ENCODE peak calls at places on chromosomes 4 and X, in seven cellular contexts. One of them, this sample, is unnamed.

GRCh38 chr4:16039139-16039538 is 44.7 kb downstream of the PROM1 start:
- DNase-seq in tibial artery: no peak
- DNase-seq in K562: no peak
- DNase-seq in CD4-positive, CD25-positive, alpha-beta regulatory T cell: no peak
- DNase-seq in pancreas: no peak
- DNase-seq in PC-3: no peak
- DNase-seq in lower lobe of right lung: no peak
- DNase-seq in this sample: no peak

GRCh38 chr4:172666711-172667368 is 501.8 kb upstream of the GALNT7 start:
- DNase-seq in tibial artery: no peak
- DNase-seq in K562: no peak
- DNase-seq in CD4-positive, CD25-positive, alpha-beta regulatory T cell: no peak
- DNase-seq in pancreas: no peak
- DNase-seq in PC-3: no peak
- DNase-seq in lower lobe of right lung: no peak
- DNase-seq in this sample: no peak

GRCh38 chr4:87819281-87819919 is 13.4 kb upstream of the MEPE start:
- DNase-seq in tibial artery: no peak
- DNase-seq in K562: peak; percentile 29
- DNase-seq in CD4-positive, CD25-positive, alpha-beta regulatory T cell: no peak
- DNase-seq in pancreas: no peak
- DNase-seq in PC-3: peak; percentile 82
- DNase-seq in lower lobe of right lung: no peak
- DNase-seq in this sample: no peak

GRCh38 chrX:94831364-94831763 is 1157.4 kb downstream of the FAM133A start:
- DNase-seq in tibial artery: no peak
- DNase-seq in K562: no peak
- DNase-seq in CD4-positive, CD25-positive, alpha-beta regulatory T cell: no peak
- DNase-seq in pancreas: no peak
- DNase-seq in PC-3: peak; percentile 35
- DNase-seq in lower lobe of right lung: no peak
- DNase-seq in this sample: no peak

GRCh38 chr4:97525236-97525635 is 618.0 kb downstream of the STPG2 start:
- DNase-seq in tibial artery: no peak
- DNase-seq in K562: no peak
- DNase-seq in CD4-positive, CD25-positive, alpha-beta regulatory T cell: no peak
- DNase-seq in pancreas: no peak
- DNase-seq in PC-3: no peak
- DNase-seq in lower lobe of right lung: no peak
- DNase-seq in this sample: no peak

GRCh38 chrX:2385224-2385623 is 115.6 kb downstream of the DHRSX start:
- DNase-seq in tibial artery: no peak
- DNase-seq in K562: no peak
- DNase-seq in CD4-positive, CD25-positive, alpha-beta regulatory T cell: no peak
- DNase-seq in pancreas: no peak
- DNase-seq in PC-3: peak; percentile 22
- DNase-seq in lower lobe of right lung: no peak
- DNase-seq in this sample: no peak

GRCh38 chr4:71294301-71294700 is 44.5 kb upstream of the SLC4A4 start:
- DNase-seq in tibial artery: no peak
- DNase-seq in K562: no peak
- DNase-seq in CD4-positive, CD25-positive, alpha-beta regulatory T cell: no peak
- DNase-seq in pancreas: no peak
- DNase-seq in PC-3: no peak
- DNase-seq in lower lobe of right lung: no peak
- DNase-seq in this sample: no peak

GRCh38 chrX:48558270-48558669 is 16.0 kb upstream of the RBM3 start:
- DNase-seq in tibial artery: no peak
- DNase-seq in K562: no peak
- DNase-seq in CD4-positive, CD25-positive, alpha-beta regulatory T cell: no peak
- DNase-seq in pancreas: no peak
- DNase-seq in PC-3: peak; percentile 89
- DNase-seq in lower lobe of right lung: no peak
- DNase-seq in this sample: no peak

GRCh38 chr4:37389967-37390580 is 145.5 kb downstream of the NWD2 start:
- DNase-seq in tibial artery: no peak
- DNase-seq in K562: peak; percentile 19
- DNase-seq in CD4-positive, CD25-positive, alpha-beta regulatory T cell: peak; percentile 64
- DNase-seq in pancreas: no peak
- DNase-seq in PC-3: peak; percentile 85
- DNase-seq in lower lobe of right lung: no peak
- DNase-seq in this sample: no peak

GRCh38 chr4:26297219-26297618 is 23.6 kb upstream of the RBPJ start:
- DNase-seq in tibial artery: no peak
- DNase-seq in K562: no peak
- DNase-seq in CD4-positive, CD25-positive, alpha-beta regulatory T cell: no peak
- DNase-seq in pancreas: no peak
- DNase-seq in PC-3: no peak
- DNase-seq in lower lobe of right lung: no peak
- DNase-seq in this sample: no peak

GRCh38 chrX:34655496-34656258 is 1.4 kb downstream of the TMEM47 start:
- DNase-seq in tibial artery: no peak
- DNase-seq in K562: no peak
- DNase-seq in CD4-positive, CD25-positive, alpha-beta regulatory T cell: no peak
- DNase-seq in pancreas: no peak
- DNase-seq in PC-3: no peak
- DNase-seq in lower lobe of right lung: no peak
- DNase-seq in this sample: no peak

GRCh38 chr4:54998991-54999390 is 126.4 kb downstream of the KDR start:
- DNase-seq in tibial artery: no peak
- DNase-seq in K562: no peak
- DNase-seq in CD4-positive, CD25-positive, alpha-beta regulatory T cell: no peak
- DNase-seq in pancreas: no peak
- DNase-seq in PC-3: peak; percentile 55
- DNase-seq in lower lobe of right lung: no peak
- DNase-seq in this sample: no peak

GRCh38 chr4:1216869-1217294 is 32.0 kb downstream of the CTBP1 start:
- DNase-seq in tibial artery: no peak
- DNase-seq in K562: no peak
- DNase-seq in CD4-positive, CD25-positive, alpha-beta regulatory T cell: peak; percentile 87
- DNase-seq in pancreas: no peak
- DNase-seq in PC-3: no peak
- DNase-seq in lower lobe of right lung: no peak
- DNase-seq in this sample: no peak

GRCh38 chrX:133413218-133413925 is 1.9 kb downstream of the GPC4 start:
- DNase-seq in tibial artery: peak; percentile 18
- DNase-seq in K562: no peak
- DNase-seq in CD4-positive, CD25-positive, alpha-beta regulatory T cell: no peak
- DNase-seq in pancreas: peak; percentile 16
- DNase-seq in PC-3: no peak
- DNase-seq in lower lobe of right lung: no peak
- DNase-seq in this sample: no peak

GRCh38 chr4:1309261-1310010 is 19.7 kb downstream of the MAEA start:
- DNase-seq in tibial artery: peak; percentile 93
- DNase-seq in K562: peak; percentile 89
- DNase-seq in CD4-positive, CD25-positive, alpha-beta regulatory T cell: peak; percentile 76
- DNase-seq in pancreas: peak; percentile 77
- DNase-seq in PC-3: no peak
- DNase-seq in lower lobe of right lung: peak; percentile 91
- DNase-seq in this sample: peak; percentile 84

GRCh38 chr4:180197471-180197870 is 2045.7 kb upstream of the TENM3 start:
- DNase-seq in tibial artery: no peak
- DNase-seq in K562: no peak
- DNase-seq in CD4-positive, CD25-positive, alpha-beta regulatory T cell: no peak
- DNase-seq in pancreas: no peak
- DNase-seq in PC-3: no peak
- DNase-seq in lower lobe of right lung: no peak
- DNase-seq in this sample: no peak

GRCh38 chrX:8783100-8784098 is 17.8 kb downstream of the FAM9A start:
- DNase-seq in tibial artery: no peak
- DNase-seq in K562: peak; percentile 22
- DNase-seq in CD4-positive, CD25-positive, alpha-beta regulatory T cell: peak; percentile 49
- DNase-seq in pancreas: no peak
- DNase-seq in PC-3: peak; percentile 23
- DNase-seq in lower lobe of right lung: no peak
- DNase-seq in this sample: peak; percentile 4

GRCh38 chrX:18873189-18873791 is 110.6 kb downstream of the PHKA2 start:
- DNase-seq in tibial artery: peak; percentile 34
- DNase-seq in K562: no peak
- DNase-seq in CD4-positive, CD25-positive, alpha-beta regulatory T cell: no peak
- DNase-seq in pancreas: no peak
- DNase-seq in PC-3: peak; percentile 68
- DNase-seq in lower lobe of right lung: no peak
- DNase-seq in this sample: no peak

GRCh38 chr4:3269105-3269927 is 20.4 kb downstream of the MSANTD1 start:
- DNase-seq in tibial artery: peak; percentile 17
- DNase-seq in K562: no peak
- DNase-seq in CD4-positive, CD25-positive, alpha-beta regulatory T cell: no peak
- DNase-seq in pancreas: no peak
- DNase-seq in PC-3: no peak
- DNase-seq in lower lobe of right lung: no peak
- DNase-seq in this sample: no peak

DNA sequence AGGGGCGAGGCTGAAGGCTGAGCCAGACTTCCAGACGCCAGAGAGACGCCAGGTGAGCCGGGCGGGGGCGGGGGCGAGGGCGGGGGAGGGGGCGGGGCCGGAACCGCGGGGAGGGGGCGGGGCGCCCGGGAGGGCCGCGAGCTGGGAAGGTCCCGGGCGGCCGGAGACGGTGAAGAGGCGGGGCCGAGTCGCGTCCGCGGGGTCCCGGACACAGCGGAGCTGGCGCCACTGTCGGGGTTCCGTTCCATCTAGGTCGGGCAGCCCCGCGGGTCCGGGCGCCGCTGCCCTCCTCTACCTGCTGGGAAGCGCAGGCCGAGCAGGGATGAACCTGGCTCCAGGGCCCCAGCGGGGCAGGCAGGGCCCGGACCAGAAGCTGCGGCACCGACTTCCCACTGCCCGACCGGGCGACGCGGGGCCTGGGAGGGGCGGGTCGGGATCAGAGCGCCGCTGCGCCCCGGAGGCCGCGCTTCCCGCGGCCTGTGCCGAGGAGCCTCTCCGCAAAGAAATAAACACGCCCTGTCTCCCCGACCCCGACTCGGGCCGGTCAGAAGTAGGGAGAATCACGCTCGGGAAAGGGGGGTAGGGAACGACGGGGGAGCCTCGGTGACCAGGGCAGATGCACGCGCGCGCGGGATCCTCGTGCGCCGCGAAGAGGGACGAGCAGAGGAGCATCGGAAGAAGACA is 10.6 kb downstream of the HMX1 start:
- DNase-seq in tibial artery: no peak
- DNase-seq in K562: no peak
- DNase-seq in CD4-positive, CD25-positive, alpha-beta regulatory T cell: no peak
- DNase-seq in pancreas: no peak
- DNase-seq in PC-3: no peak
- DNase-seq in lower lobe of right lung: no peak
- DNase-seq in this sample: no peak
- H3K4me3 ChIP-seq in tibial artery: no peak overlapping the region
- H3K4me3 ChIP-seq in K562: no peak overlapping the region
- H3K4me3 ChIP-seq in CD4-positive, CD25-positive, alpha-beta regulatory T cell: no peak overlapping the region
- H3K4me3 ChIP-seq in pancreas: no peak overlapping the region
- H3K4me3 ChIP-seq in PC-3: no peak overlapping the region
- H3K4me3 ChIP-seq in lower lobe of right lung: no peak overlapping the region
- H3K4me3 ChIP-seq in this sample: no peak overlapping the region

GRCh38 chrX:39504227-39504626 is 593.5 kb downstream of the BCOR start:
- DNase-seq in tibial artery: no peak
- DNase-seq in K562: no peak
- DNase-seq in CD4-positive, CD25-positive, alpha-beta regulatory T cell: no peak
- DNase-seq in pancreas: no peak
- DNase-seq in PC-3: no peak
- DNase-seq in lower lobe of right lung: no peak
- DNase-seq in this sample: no peak
- H3K36me3 ChIP-seq in tibial artery: no peaks in the 10 kb centered on the region
- H3K36me3 ChIP-seq in K562: no peaks in the 10 kb centered on the region
- H3K36me3 ChIP-seq in CD4-positive, CD25-positive, alpha-beta regulatory T cell: no peaks in the 10 kb centered on the region
- H3K36me3 ChIP-seq in pancreas: no peaks in the 10 kb centered on the region
- H3K36me3 ChIP-seq in PC-3: no peaks in the 10 kb centered on the region
- H3K36me3 ChIP-seq in lower lobe of right lung: no peaks in the 10 kb centered on the region
- H3K36me3 ChIP-seq in this sample: no peaks in the 10 kb centered on the region

DNA sequence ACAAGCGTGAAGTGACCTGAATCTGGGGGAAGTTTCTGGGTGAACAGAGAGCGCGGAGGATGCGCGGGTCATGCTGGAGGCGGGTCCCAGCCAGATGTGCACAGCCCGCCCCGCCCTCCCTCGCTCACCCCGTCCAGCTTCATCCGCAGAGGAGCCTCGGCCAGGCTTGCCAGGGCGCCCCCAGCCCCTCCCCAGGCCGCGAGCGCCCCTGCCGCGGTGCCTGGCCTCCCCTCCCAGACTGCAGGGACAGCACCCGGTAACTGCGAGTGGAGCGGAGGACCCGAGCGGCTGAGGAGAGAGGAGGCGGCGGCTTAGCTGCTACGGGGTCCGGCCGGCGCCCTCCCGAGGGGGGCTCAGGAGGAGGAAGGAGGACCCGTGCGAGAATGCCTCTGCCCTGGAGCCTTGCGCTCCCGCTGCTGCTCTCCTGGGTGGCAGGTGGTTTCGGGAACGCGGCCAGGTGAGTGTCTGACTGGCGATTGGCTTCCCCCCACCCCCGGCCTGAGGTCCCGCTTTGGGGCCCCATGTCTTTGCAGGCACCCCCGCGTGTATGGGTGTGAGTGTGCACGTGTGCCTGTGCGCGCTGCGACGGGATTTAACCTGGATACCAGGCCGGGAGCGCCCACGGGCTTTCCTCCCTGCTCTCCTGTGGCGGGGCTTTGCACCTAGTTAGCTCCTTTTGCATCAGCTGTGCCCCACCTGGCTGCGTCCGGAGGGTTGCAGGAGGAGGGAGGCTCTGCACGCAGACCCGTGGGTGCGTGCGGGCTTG is at the start of gene EGFL6:
- DNase-seq in tibial artery: no peak
- DNase-seq in K562: no peak
- DNase-seq in CD4-positive, CD25-positive, alpha-beta regulatory T cell: peak; percentile 6
- DNase-seq in pancreas: no peak
- DNase-seq in PC-3: no peak
- DNase-seq in lower lobe of right lung: no peak
- DNase-seq in this sample: no peak
- H3K27me3 ChIP-seq in tibial artery: peaks cover 10% of the 10 kb centered on the region
- H3K27me3 ChIP-seq in K562: peaks cover 10% of the 10 kb centered on the region
- H3K27me3 ChIP-seq in CD4-positive, CD25-positive, alpha-beta regulatory T cell: peaks cover 19% of the 10 kb centered on the region
- H3K27me3 ChIP-seq in pancreas: peaks cover 6% of the 10 kb centered on the region
- H3K27me3 ChIP-seq in PC-3: peaks cover 62% of the 10 kb centered on the region
- H3K27me3 ChIP-seq in lower lobe of right lung: peaks cover 4% of the 10 kb centered on the region
- H3K27me3 ChIP-seq in this sample: no peaks in the 10 kb centered on the region

GRCh38 chrX:120308959-120309872 is 2.0 kb downstream of the TMEM255A start:
- DNase-seq in tibial artery: peak; percentile 24
- DNase-seq in K562: no peak
- DNase-seq in CD4-positive, CD25-positive, alpha-beta regulatory T cell: peak; percentile 79
- DNase-seq in pancreas: peak; percentile 62
- DNase-seq in PC-3: peak; percentile 77
- DNase-seq in lower lobe of right lung: peak; percentile 74
- DNase-seq in this sample: peak; percentile 41

GRCh38 chrX:120306640-120307039 is 4.6 kb downstream of the TMEM255A start:
- DNase-seq in tibial artery: no peak
- DNase-seq in K562: no peak
- DNase-seq in CD4-positive, CD25-positive, alpha-beta regulatory T cell: no peak
- DNase-seq in pancreas: no peak
- DNase-seq in PC-3: peak; percentile 52
- DNase-seq in lower lobe of right lung: no peak
- DNase-seq in this sample: no peak

GRCh38 chrX:120309873-120310730 is 1.2 kb downstream of the TMEM255A start:
- DNase-seq in tibial artery: no peak
- DNase-seq in K562: no peak
- DNase-seq in CD4-positive, CD25-positive, alpha-beta regulatory T cell: no peak
- DNase-seq in pancreas: no peak
- DNase-seq in PC-3: peak; percentile 38
- DNase-seq in lower lobe of right lung: peak; percentile 43
- DNase-seq in this sample: no peak

GRCh38 chrX:120310861-120311631 is at the start of gene TMEM255A:
- DNase-seq in tibial artery: no peak
- DNase-seq in K562: no peak
- DNase-seq in CD4-positive, CD25-positive, alpha-beta regulatory T cell: no peak
- DNase-seq in pancreas: no peak
- DNase-seq in PC-3: no peak
- DNase-seq in lower lobe of right lung: peak; percentile 37
- DNase-seq in this sample: no peak

GRCh38 chrX:120308558-120308957 is 2.7 kb downstream of the TMEM255A start:
- DNase-seq in tibial artery: no peak
- DNase-seq in K562: no peak
- DNase-seq in CD4-positive, CD25-positive, alpha-beta regulatory T cell: no peak
- DNase-seq in pancreas: no peak
- DNase-seq in PC-3: no peak
- DNase-seq in lower lobe of right lung: peak; percentile 39
- DNase-seq in this sample: no peak
- H3K4me3 ChIP-seq in tibial artery: no peak overlapping the region
- H3K4me3 ChIP-seq in K562: no peak overlapping the region
- H3K4me3 ChIP-seq in CD4-positive, CD25-positive, alpha-beta regulatory T cell: no peak overlapping the region
- H3K4me3 ChIP-seq in pancreas: no peak overlapping the region
- H3K4me3 ChIP-seq in PC-3: no peak overlapping the region
- H3K4me3 ChIP-seq in lower lobe of right lung: no peak overlapping the region
- H3K4me3 ChIP-seq in this sample: peak overlapping the region; percentile 55

This sample was measured in tibial nerve.